ENCODE peak calls at places on chromosomes 16 and 17, in five cellular contexts. One of them, this sample, is unnamed.

GRCh38 chr16:17342031-17342430 is 128.7 kb downstream of the XYLT1 start:
- ATAC-seq in left cardiac atrium: no peak
- ATAC-seq in heart left ventricle: no peak
- ATAC-seq in upper lobe of right lung: peak
- ATAC-seq in activated CD4-positive, alpha-beta T cell treated with anti-CD3 and anti-CD28 coated beads for 36 hours: no peak
- ATAC-seq in this sample: peak

GRCh38 chr17:22278302-22279275 is 586.3 kb downstream of the KCNJ18 start:
- ATAC-seq in left cardiac atrium: no peak
- ATAC-seq in heart left ventricle: no peak
- ATAC-seq in upper lobe of right lung: peak
- ATAC-seq in activated CD4-positive, alpha-beta T cell treated with anti-CD3 and anti-CD28 coated beads for 36 hours: no peak
- ATAC-seq in this sample: no peak

GRCh38 chr16:8920676-8921625 is 38.8 kb downstream of the LITAFD start:
- ATAC-seq in left cardiac atrium: no peak
- ATAC-seq in heart left ventricle: no peak
- ATAC-seq in upper lobe of right lung: no peak
- ATAC-seq in activated CD4-positive, alpha-beta T cell treated with anti-CD3 and anti-CD28 coated beads for 36 hours: peak
- ATAC-seq in this sample: peak

GRCh38 chr17:38317081-38317480 is 20.1 kb downstream of the MRPL45 start:
- ATAC-seq in left cardiac atrium: no peak
- ATAC-seq in heart left ventricle: no peak
- ATAC-seq in upper lobe of right lung: no peak
- ATAC-seq in activated CD4-positive, alpha-beta T cell treated with anti-CD3 and anti-CD28 coated beads for 36 hours: no peak
- ATAC-seq in this sample: no peak

GRCh38 chr17:16908282-16908681 is 63.6 kb downstream of the TNFRSF13B start:
- ATAC-seq in left cardiac atrium: no peak
- ATAC-seq in heart left ventricle: no peak
- ATAC-seq in upper lobe of right lung: no peak
- ATAC-seq in activated CD4-positive, alpha-beta T cell treated with anti-CD3 and anti-CD28 coated beads for 36 hours: no peak
- ATAC-seq in this sample: no peak

GRCh38 chr17:44921122-44921882 is 6.0 kb upstream of the GFAP start:
- ATAC-seq in left cardiac atrium: peak
- ATAC-seq in heart left ventricle: peak
- ATAC-seq in upper lobe of right lung: no peak
- ATAC-seq in activated CD4-positive, alpha-beta T cell treated with anti-CD3 and anti-CD28 coated beads for 36 hours: no peak
- ATAC-seq in this sample: no peak

GRCh38 chr17:65785109-65785508 is 223.7 kb upstream of the AXIN2 start:
- ATAC-seq in left cardiac atrium: peak
- ATAC-seq in heart left ventricle: peak
- ATAC-seq in upper lobe of right lung: peak
- ATAC-seq in activated CD4-positive, alpha-beta T cell treated with anti-CD3 and anti-CD28 coated beads for 36 hours: no peak
- ATAC-seq in this sample: no peak

GRCh38 chr17:49851387-49852291 is 3.8 kb upstream of the TAC4 start:
- ATAC-seq in left cardiac atrium: peak
- ATAC-seq in heart left ventricle: peak
- ATAC-seq in upper lobe of right lung: peak
- ATAC-seq in activated CD4-positive, alpha-beta T cell treated with anti-CD3 and anti-CD28 coated beads for 36 hours: peak
- ATAC-seq in this sample: peak

GRCh38 chr17:40422990-40423611 is 5.4 kb upstream of the TOP2A start:
- ATAC-seq in left cardiac atrium: no peak
- ATAC-seq in heart left ventricle: no peak
- ATAC-seq in upper lobe of right lung: no peak
- ATAC-seq in activated CD4-positive, alpha-beta T cell treated with anti-CD3 and anti-CD28 coated beads for 36 hours: no peak
- ATAC-seq in this sample: no peak

GRCh38 chr17:8847891-8848290 is 19.6 kb downstream of the PIK3R6 start:
- ATAC-seq in left cardiac atrium: peak
- ATAC-seq in heart left ventricle: peak
- ATAC-seq in upper lobe of right lung: no peak
- ATAC-seq in activated CD4-positive, alpha-beta T cell treated with anti-CD3 and anti-CD28 coated beads for 36 hours: no peak
- ATAC-seq in this sample: no peak

GRCh38 chr17:3904486-3904885 is 11.6 kb upstream of the CAMKK1 start:
- ATAC-seq in left cardiac atrium: no peak
- ATAC-seq in heart left ventricle: peak
- ATAC-seq in upper lobe of right lung: no peak
- ATAC-seq in activated CD4-positive, alpha-beta T cell treated with anti-CD3 and anti-CD28 coated beads for 36 hours: no peak
- ATAC-seq in this sample: no peak

GRCh38 chr17:19897901-19898300 is 30.2 kb upstream of the ULK2 start:
- ATAC-seq in left cardiac atrium: peak
- ATAC-seq in heart left ventricle: no peak
- ATAC-seq in upper lobe of right lung: no peak
- ATAC-seq in activated CD4-positive, alpha-beta T cell treated with anti-CD3 and anti-CD28 coated beads for 36 hours: no peak
- ATAC-seq in this sample: peak

GRCh38 chr17:19271751-19272357 is 34.7 kb downstream of the EPN2 start:
- ATAC-seq in left cardiac atrium: no peak
- ATAC-seq in heart left ventricle: peak
- ATAC-seq in upper lobe of right lung: no peak
- ATAC-seq in activated CD4-positive, alpha-beta T cell treated with anti-CD3 and anti-CD28 coated beads for 36 hours: no peak
- ATAC-seq in this sample: no peak

GRCh38 chr17:61440697-61441096 is 11.5 kb upstream of the TBX4 start:
- ATAC-seq in left cardiac atrium: no peak
- ATAC-seq in heart left ventricle: no peak
- ATAC-seq in upper lobe of right lung: no peak
- ATAC-seq in activated CD4-positive, alpha-beta T cell treated with anti-CD3 and anti-CD28 coated beads for 36 hours: peak
- ATAC-seq in this sample: peak

GRCh38 chr16:17590711-17591654 is 120.2 kb upstream of the XYLT1 start:
- ATAC-seq in left cardiac atrium: no peak
- ATAC-seq in heart left ventricle: no peak
- ATAC-seq in upper lobe of right lung: no peak
- ATAC-seq in activated CD4-positive, alpha-beta T cell treated with anti-CD3 and anti-CD28 coated beads for 36 hours: peak
- ATAC-seq in this sample: peak

GRCh38 chr16:20915733-20916132 is 15.2 kb downstream of the LYRM1 start:
- ATAC-seq in left cardiac atrium: no peak
- ATAC-seq in heart left ventricle: no peak
- ATAC-seq in upper lobe of right lung: no peak
- ATAC-seq in activated CD4-positive, alpha-beta T cell treated with anti-CD3 and anti-CD28 coated beads for 36 hours: no peak
- ATAC-seq in this sample: no peak

GRCh38 chr16:73213761-73214480 is 166.0 kb upstream of the ZFHX3 start:
- ATAC-seq in left cardiac atrium: peak
- ATAC-seq in heart left ventricle: no peak
- ATAC-seq in upper lobe of right lung: no peak
- ATAC-seq in activated CD4-positive, alpha-beta T cell treated with anti-CD3 and anti-CD28 coated beads for 36 hours: no peak
- ATAC-seq in this sample: no peak

GRCh38 chr17:48860034-48860433 is 29.2 kb downstream of the CALCOCO2 start:
- ATAC-seq in left cardiac atrium: no peak
- ATAC-seq in heart left ventricle: no peak
- ATAC-seq in upper lobe of right lung: no peak
- ATAC-seq in activated CD4-positive, alpha-beta T cell treated with anti-CD3 and anti-CD28 coated beads for 36 hours: no peak
- ATAC-seq in this sample: no peak

GRCh38 chr16:9139965-9140364 is 48.5 kb downstream of the HAPSTR1 start:
- ATAC-seq in left cardiac atrium: peak
- ATAC-seq in heart left ventricle: peak
- ATAC-seq in upper lobe of right lung: peak
- ATAC-seq in activated CD4-positive, alpha-beta T cell treated with anti-CD3 and anti-CD28 coated beads for 36 hours: peak
- ATAC-seq in this sample: peak

GRCh38 chr16:48537275-48537674 is 72.7 kb downstream of the N4BP1 start:
- ATAC-seq in left cardiac atrium: peak
- ATAC-seq in heart left ventricle: peak
- ATAC-seq in upper lobe of right lung: peak
- ATAC-seq in activated CD4-positive, alpha-beta T cell treated with anti-CD3 and anti-CD28 coated beads for 36 hours: peak
- ATAC-seq in this sample: peak

GRCh38 chr17:82465023-82465603 is 6.6 kb downstream of the NARF start:
- ATAC-seq in left cardiac atrium: no peak
- ATAC-seq in heart left ventricle: no peak
- ATAC-seq in upper lobe of right lung: no peak
- ATAC-seq in activated CD4-positive, alpha-beta T cell treated with anti-CD3 and anti-CD28 coated beads for 36 hours: peak
- ATAC-seq in this sample: peak

GRCh38 chr16:50644730-50645129 is 36.4 kb downstream of the SNX20 start:
- ATAC-seq in left cardiac atrium: peak
- ATAC-seq in heart left ventricle: peak
- ATAC-seq in upper lobe of right lung: peak
- ATAC-seq in activated CD4-positive, alpha-beta T cell treated with anti-CD3 and anti-CD28 coated beads for 36 hours: peak
- ATAC-seq in this sample: peak

GRCh38 chr17:27669136-27669535 is 38.1 kb downstream of the LGALS9 start:
- ATAC-seq in left cardiac atrium: no peak
- ATAC-seq in heart left ventricle: no peak
- ATAC-seq in upper lobe of right lung: no peak
- ATAC-seq in activated CD4-positive, alpha-beta T cell treated with anti-CD3 and anti-CD28 coated beads for 36 hours: no peak
- ATAC-seq in this sample: no peak

GRCh38 chr16:85563515-85564276 is 49.4 kb upstream of the GSE1 start:
- ATAC-seq in left cardiac atrium: peak
- ATAC-seq in heart left ventricle: peak
- ATAC-seq in upper lobe of right lung: peak
- ATAC-seq in activated CD4-positive, alpha-beta T cell treated with anti-CD3 and anti-CD28 coated beads for 36 hours: no peak
- ATAC-seq in this sample: peak